ENCODE peak calls at places on chromosome 21, in eight cellular contexts. H is pancreas, K is hepatocyte, E is esophagus squamous epithelium, C is A549, R is lower leg skin, L is epithelial cell of esophagus, I is heart right ventricle. Z is an unnamed sample.

GRCh38 chr21:42175110-42175710 is 43.7 kb upstream of the ABCG1 start:
- DNase-seq in C (no peak), L (no peak), K (no peak), I (no peak), R (peak), E (no peak), H (no peak), Z (no peak)

GRCh38 chr21:35329940-35330670 is 281.0 kb upstream of the RUNX1 start:
- DNase-seq in E (no peak), C (no peak), L (no peak), R (no peak), I (peak), H (no peak), K (no peak), Z (no peak)

GRCh38 chr21:45818276-45818903 is 163.2 kb upstream of the COL6A1 start:
- DNase-seq in L (peak), E (no peak), H (no peak), C (peak), R (no peak), K (peak), I (no peak), Z (no peak)

GRCh38 chr21:36663033-36663855 is 35.7 kb upstream of the SIM2 start:
- DNase-seq in I (no peak), H (no peak), K (no peak), C (no peak), L (peak), R (peak), E (no peak), Z (no peak)

GRCh38 chr21:42412636-42412933 is 8.9 kb downstream of the UBASH3A start:
- DNase-seq in K (no peak), C (no peak), I (no peak), R (no peak), E (no peak), L (no peak), H (no peak), Z (no peak)

GRCh38 chr21:18529253-18529652 is 125.7 kb upstream of the TMPRSS15 start:
- DNase-seq in R (no peak), E (no peak), H (no peak), C (no peak), K (peak), L (peak), I (no peak), Z (no peak)

GRCh38 chr21:35963920-35964451 is 96.3 kb downstream of the SETD4 start:
- DNase-seq in K (no peak), I (no peak), R (no peak), H (no peak), E (no peak), L (no peak), C (no peak), Z (no peak)

GRCh38 chr21:35291963-35292627 is 243.0 kb upstream of the RUNX1 start:
- DNase-seq in I (no peak), R (no peak), C (no peak), K (no peak), E (no peak), L (no peak), H (no peak), Z (no peak)

GRCh38 chr21:33985117-33986050 is 69.8 kb upstream of the ATP5PO start:
- DNase-seq in H (no peak), E (no peak), L (no peak), R (no peak), C (no peak), I (no peak), K (no peak), Z (no peak)

GRCh38 chr21:42586406-42586805 is 67.0 kb upstream of the PDE9A start:
- DNase-seq in I (no peak), E (no peak), R (peak), H (no peak), K (no peak), C (no peak), L (no peak), Z (no peak)

GRCh38 chr21:46552865-46553379 is 52.0 kb downstream of the S100B start:
- DNase-seq in H (no peak), I (no peak), R (no peak), E (no peak), K (no peak), L (no peak), C (no peak), Z (no peak)

GRCh38 chr21:20507783-20508182 is 490.4 kb upstream of the NCAM2 start:
- DNase-seq in H (no peak), C (no peak), R (no peak), E (no peak), L (no peak), K (no peak), I (no peak), Z (no peak)

GRCh38 chr21:27678511-27678910 is 711.6 kb upstream of the ADAMTS5 start:
- DNase-seq in E (no peak), R (no peak), K (no peak), H (no peak), C (no peak), I (no peak), L (no peak), Z (no peak)

GRCh38 chr21:29342394-29342957 is 43.8 kb downstream of the BACH1 start:
- DNase-seq in K (no peak), C (peak), L (peak), R (peak), E (no peak), I (peak), H (no peak), Z (peak)

GRCh38 chr21:27681038-27681437 is 714.1 kb upstream of the ADAMTS5 start:
- DNase-seq in E (no peak), R (no peak), C (no peak), L (peak), I (no peak), H (no peak), K (no peak), Z (no peak)

GRCh38 chr21:39489380-39489924 is 37.7 kb downstream of the SH3BGR start:
- DNase-seq in C (no peak), H (no peak), I (no peak), R (no peak), E (no peak), L (no peak), K (no peak), Z (no peak)

GRCh38 chr21:38840456-38841129 is 34.9 kb downstream of the ETS2 start:
- DNase-seq in H (no peak), I (peak), E (no peak), L (no peak), R (no peak), C (no peak), K (no peak), Z (no peak)

GRCh38 chr21:42465008-42465878 is 30.8 kb downstream of the RSPH1 start:
- DNase-seq in E (no peak), H (peak), R (peak), L (peak), C (no peak), I (no peak), K (peak), Z (no peak)

GRCh38 chr21:37565530-37566223 is 199.1 kb downstream of the DYRK1A start:
- DNase-seq in I (peak), K (peak), H (no peak), E (no peak), R (no peak), L (no peak), C (no peak), Z (peak)

GRCh38 chr21:27291006-27291405 is 324.1 kb upstream of the ADAMTS5 start:
- DNase-seq in C (no peak), R (no peak), L (peak), E (no peak), I (no peak), K (no peak), H (no peak), Z (no peak)

GRCh38 chr21:43312751-43313169 is 114.2 kb downstream of the SIK1 start:
- DNase-seq in L (no peak), K (peak), I (no peak), R (no peak), H (peak), C (no peak), E (no peak), Z (no peak)

GRCh38 chr21:28419811-28420210 is 572.9 kb downstream of the LTN1 start:
- DNase-seq in H (no peak), E (no peak), I (no peak), R (no peak), L (no peak), C (no peak), K (no peak), Z (no peak)

GRCh38 chr21:35943752-35944151 is 116.6 kb downstream of the SETD4 start:
- DNase-seq in R (no peak), K (no peak), H (no peak), I (no peak), C (no peak), E (no peak), L (no peak), Z (no peak)

GRCh38 chr21:46005481-46005881 is 23.9 kb downstream of the COL6A1 start:
- DNase-seq in C (no peak), E (no peak), L (no peak), I (no peak), H (no peak), R (peak), K (no peak), Z (no peak)

GRCh38 chr21:45981154-45981606 is 390 bp upstream of the COL6A1 start:
- DNase-seq in H (peak), R (peak), K (peak), L (peak), I (peak), E (no peak), C (peak), Z (peak)

GRCh38 chr21:37915516-37915915 is 741 bp downstream of the KCNJ6 start:
- DNase-seq in R (no peak), K (peak), C (no peak), H (no peak), E (no peak), L (no peak), I (no peak), Z (no peak)

DNA sequence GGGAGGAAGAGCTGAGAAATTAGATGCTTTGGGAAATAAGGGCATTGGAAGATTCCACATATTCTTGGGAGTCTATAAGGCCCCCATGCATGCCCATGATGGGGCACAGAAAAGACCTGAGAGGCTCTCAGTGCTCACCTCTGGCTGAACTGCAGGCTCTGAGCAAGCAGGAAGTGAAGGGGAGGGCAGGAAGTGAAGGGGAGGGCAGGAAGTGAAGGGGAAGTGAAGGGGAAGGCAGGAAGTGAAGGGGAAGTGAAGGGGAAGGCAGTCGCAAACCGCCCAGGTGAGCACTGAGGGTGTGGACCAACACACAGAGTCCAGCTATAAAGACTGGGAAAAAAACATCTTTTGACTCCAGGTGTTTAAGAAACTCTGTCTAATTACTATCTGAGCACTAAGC is 3.5 kb downstream of the KRTAP10-9 start:
- DNase-seq in H (no peak), R (no peak), E (no peak), L (no peak), C (no peak), I (no peak), K (no peak), Z (no peak)
- H3K4me3 ChIP-seq in H (no peak), R (no peak), E (no peak), L (no peak), C (no peak), I (no peak), K (no peak), Z (no peak)

GRCh38 chr21:30463713-30464112 is 16.5 kb downstream of the KRTAP19-1 start:
- DNase-seq in I (no peak), K (peak), C (no peak), E (no peak), R (no peak), L (peak), H (no peak), Z (no peak)
- TF ChIP-seq CTCF in I (no peak), K (peak), C (no peak), E (no peak), R (no peak), L (peak), H (no peak), Z (no peak)

GRCh38 chr21:16195476-16195875 is 465.7 kb downstream of the USP25 start:
- DNase-seq in I (no peak), R (no peak), E (no peak), C (no peak), K (no peak), H (no peak), L (peak), Z (no peak)
- H3K4me3 ChIP-seq in I (peak), R (no peak), E (peak), C (peak), K (peak), H (no peak), L (peak), Z (peak)

GRCh38 chr21:32844076-32844475 is 72.5 kb upstream of the PAXBP1 start:
- DNase-seq in H (no peak), I (no peak), K (no peak), E (no peak), C (no peak), L (no peak), R (no peak), Z (peak)

GRCh38 chr21:32843561-32843960 is 72.0 kb upstream of the PAXBP1 start:
- DNase-seq in E (no peak), H (no peak), L (no peak), R (no peak), I (no peak), K (no peak), C (no peak), Z (no peak)

DNA sequence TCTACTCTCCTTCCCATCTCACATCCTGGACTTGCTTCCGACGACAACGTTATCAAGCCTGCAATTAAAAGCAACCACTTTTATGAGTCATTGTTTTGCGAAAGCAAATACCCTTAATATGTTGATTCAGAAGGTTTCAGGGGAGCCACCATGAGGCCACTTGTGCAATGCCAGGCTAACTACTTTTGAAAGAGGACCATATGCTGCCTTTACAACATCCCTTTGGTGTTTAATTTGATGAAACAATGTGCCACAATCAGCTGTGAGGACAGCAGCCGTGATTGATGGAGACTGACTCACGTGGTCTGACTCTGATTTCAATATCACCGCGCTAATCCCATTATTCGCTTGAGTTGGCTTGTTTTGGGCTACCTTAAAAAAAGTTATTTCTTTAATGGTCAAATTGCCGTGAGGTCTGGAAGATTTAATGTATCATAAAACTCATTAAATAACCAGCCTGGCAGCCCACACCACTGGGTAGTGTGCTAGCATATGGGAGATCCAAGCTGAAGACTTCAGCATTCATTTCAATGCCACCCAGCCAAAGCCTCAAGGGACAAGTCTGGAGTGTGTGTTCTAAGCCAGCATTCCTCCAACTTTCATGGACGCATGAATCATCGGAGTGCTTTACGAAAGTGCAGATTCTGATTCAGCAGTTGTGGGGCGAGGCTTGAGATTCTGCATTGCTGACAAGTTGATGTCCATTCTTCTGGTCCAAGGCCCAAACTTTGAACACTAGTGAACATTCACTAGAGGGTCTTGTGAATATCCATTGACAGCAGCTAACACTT is 73.3 kb upstream of the PAXBP1 start:
- DNase-seq in H (no peak), R (no peak), L (peak), E (no peak), I (no peak), C (peak), K (peak), Z (peak)
- TF ChIP-seq CTCF in H (no peak), R (no peak), L (no peak), E (no peak), I (no peak), C (no peak), K (no peak), Z (no peak)

GRCh38 chr21:15853126-15853525 is 123.3 kb downstream of the USP25 start:
- DNase-seq in I (no peak), L (no peak), R (no peak), C (no peak), H (no peak), K (no peak), E (no peak), Z (no peak)
- H3K4me3 ChIP-seq in I (no peak), L (no peak), R (no peak), C (no peak), H (no peak), K (no peak), E (no peak), Z (no peak)

GRCh38 chr21:25898671-25899070 is 163.9 kb downstream of the GABPA start:
- DNase-seq in K (no peak), C (no peak), I (no peak), E (no peak), L (peak), R (no peak), H (no peak), Z (no peak)

GRCh38 chr21:25901580-25901979 is 166.8 kb downstream of the GABPA start:
- DNase-seq in I (no peak), R (no peak), L (peak), H (no peak), K (no peak), C (no peak), E (no peak), Z (no peak)

GRCh38 chr21:25896657-25897056 is 161.9 kb downstream of the GABPA start:
- DNase-seq in E (no peak), K (no peak), R (no peak), C (no peak), I (no peak), H (no peak), L (no peak), Z (no peak)

GRCh38 chr21:25895565-25896205 is 160.9 kb downstream of the GABPA start:
- DNase-seq in R (no peak), I (no peak), C (no peak), K (no peak), L (peak), H (no peak), E (no peak), Z (no peak)

DNA sequence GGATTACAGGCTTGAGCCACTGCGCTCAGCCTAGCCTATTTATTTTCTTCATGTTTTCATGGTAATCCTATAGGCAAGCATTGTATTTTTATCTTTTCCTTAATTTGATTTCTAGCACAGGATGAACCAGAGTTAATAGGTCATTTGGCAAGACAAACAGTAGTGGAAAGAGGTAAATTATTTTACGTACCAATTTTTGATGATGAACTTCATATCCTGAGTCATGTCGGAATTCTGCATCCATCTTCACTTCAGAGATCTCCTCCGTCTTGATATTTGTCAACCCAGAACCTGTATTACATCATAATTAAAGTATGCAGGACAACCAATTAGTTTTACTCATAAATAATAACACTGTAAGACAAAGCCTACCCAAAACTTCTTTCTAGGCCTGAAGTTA is 162.6 kb downstream of the GABPA start:
- DNase-seq in K (no peak), C (no peak), L (no peak), H (no peak), R (no peak), E (no peak), I (no peak), Z (no peak)
- TF ChIP-seq CTCF in K (no peak), C (no peak), L (no peak), H (no peak), R (no peak), E (no peak), I (no peak), Z (no peak)